ENCODE peak calls at places on chromosomes 13 and 19, in six cellular contexts. J, N, W, Z, R and K are unnamed samples. For H3K36me3 and H3K4me1, the result is how much of the 10 kb centered on the place peaks cover.

GRCh38 chr13:49253997-49254396 is 6.3 kb downstream of the CDADC1 start:
- DNase-seq in J (no peak), N (peak), W (no peak), Z (no peak), R (no peak), K (no peak)

GRCh38 chr13:101452519-101453485 is at the start of gene ITGBL1:
- DNase-seq in J (no peak), N (peak), W (no peak), Z (no peak), R (peak), K (peak)

GRCh38 chr19:53102701-53103140 is 501 bp downstream of the ZNF160 start:
- DNase-seq in J (no peak), N (peak), W (peak), Z (peak), R (no peak), K (peak)

GRCh38 chr19:4059931-4060620 is 6.6 kb downstream of the ZBTB7A start:
- DNase-seq in J (peak), N (no peak), W (no peak), Z (no peak), R (no peak), K (no peak)

GRCh38 chr13:109569938-109570711 is 216.3 kb downstream of the IRS2 start:
- DNase-seq in J (peak), N (no peak), W (no peak), Z (no peak), R (peak), K (no peak)

GRCh38 chr19:17873661-17874422 is 2.1 kb downstream of the SLC5A5 start:
- DNase-seq in J (no peak), N (no peak), W (no peak), Z (peak), R (peak), K (peak)

GRCh38 chr19:7888145-7888825 is at the start of gene LRRC8E:
- DNase-seq in J (no peak), N (peak), W (peak), Z (peak), R (no peak), K (peak)

GRCh38 chr19:4352701-4353121 is 9.3 kb downstream of the MPND start:
- DNase-seq in J (no peak), N (peak), W (peak), Z (peak), R (peak), K (peak)

GRCh38 chr13:24564881-24565280 is 52.3 kb upstream of the PARP4 start:
- DNase-seq in J (no peak), N (no peak), W (no peak), Z (no peak), R (no peak), K (no peak)

GRCh38 chr19:47157455-47158321 is 27.1 kb downstream of the SAE1 start:
- DNase-seq in J (no peak), N (peak), W (peak), Z (peak), R (peak), K (no peak)

GRCh38 chr13:43245374-43245964 is 222.1 kb downstream of the DNAJC15 start:
- DNase-seq in J (no peak), N (peak), W (peak), Z (no peak), R (no peak), K (no peak)

GRCh38 chr13:20911037-20911436 is 8.5 kb upstream of the XPO4 start:
- DNase-seq in J (no peak), N (no peak), W (no peak), Z (no peak), R (no peak), K (no peak)

GRCh38 chr19:57002765-57003164 is 117.0 kb upstream of the USP29 start:
- DNase-seq in J (no peak), N (no peak), W (no peak), Z (no peak), R (no peak), K (no peak)

GRCh38 chr19:57245066-57245465 is 4.6 kb downstream of the ZNF805 start:
- DNase-seq in J (no peak), N (no peak), W (no peak), Z (no peak), R (no peak), K (no peak)

GRCh38 chr13:111462221-111462764 is 141.9 kb downstream of the TEX29 start:
- DNase-seq in J (no peak), N (no peak), W (no peak), Z (no peak), R (no peak), K (no peak)

GRCh38 chr13:21901772-21902708 is 231.2 kb downstream of the FGF9 start:
- DNase-seq in J (no peak), N (no peak), W (no peak), Z (no peak), R (no peak), K (no peak)

GRCh38 chr19:46687438-46688145 is 26.6 kb upstream of the DACT3 start:
- DNase-seq in J (no peak), N (no peak), W (no peak), Z (no peak), R (no peak), K (no peak)

GRCh38 chr19:6048808-6049405 is 61.4 kb downstream of the RFX2 start:
- DNase-seq in J (peak), N (peak), W (no peak), Z (peak), R (peak), K (peak)

GRCh38 chr13:76884167-76884566 is 2.0 kb downstream of the KCTD12 start:
- DNase-seq in J (no peak), N (peak), W (no peak), Z (peak), R (peak), K (peak)

GRCh38 chr13:51412431-51412830 is 40.4 kb downstream of the INTS6 start:
- DNase-seq in J (no peak), N (no peak), W (no peak), Z (no peak), R (no peak), K (no peak)

GRCh38 chr19:41811036-41811435 is 14.6 kb downstream of the CEACAM3 start:
- DNase-seq in J (no peak), N (no peak), W (no peak), Z (no peak), R (no peak), K (no peak)

GRCh38 chr19:3722443-3723109 is 14.4 kb downstream of the TJP3 start:
- DNase-seq in J (no peak), N (no peak), W (no peak), Z (peak), R (no peak), K (no peak)

GRCh38 chr13:82636119-82636518 is 1246.2 kb downstream of the SLITRK1 start:
- DNase-seq in J (no peak), N (no peak), W (peak), Z (no peak), R (no peak), K (peak)

GRCh38 chr13:75749407-75749806 is 113.3 kb downstream of the LMO7 start:
- DNase-seq in J (no peak), N (no peak), W (peak), Z (peak), R (no peak), K (peak)

GRCh38 chr13:40562975-40563349 is 103.5 kb downstream of the FOXO1 start:
- DNase-seq in J (no peak), N (no peak), W (peak), Z (no peak), R (no peak), K (no peak)

GRCh38 chr13:50526771-50527567 is 316.5 kb downstream of the DLEU7 start:
- DNase-seq in J (no peak), N (no peak), W (no peak), Z (no peak), R (peak), K (no peak)

GRCh38 chr13:52788011-52788410 is 48.4 kb upstream of the CNMD start:
- DNase-seq in J (no peak), N (no peak), W (no peak), Z (no peak), R (no peak), K (no peak)

GRCh38 chr19:34220472-34221063 is 33.8 kb upstream of the GARRE1 start:
- DNase-seq in J (no peak), N (peak), W (peak), Z (peak), R (peak), K (peak)

GRCh38 chr19:14509382-14509781 is 8.8 kb downstream of the DNAJB1 start:
- DNase-seq in J (no peak), N (no peak), W (no peak), Z (no peak), R (no peak), K (no peak)

GRCh38 chr13:23928985-23929384 is 31.7 kb upstream of the C1QTNF9B start:
- DNase-seq in J (no peak), N (peak), W (peak), Z (no peak), R (no peak), K (peak)

GRCh38 chr13:59345316-59345715 is 818.4 kb downstream of the DIAPH3 start:
- DNase-seq in J (no peak), N (peak), W (peak), Z (no peak), R (no peak), K (peak)

GRCh38 chr19:5360003-5360820 is 19.6 kb upstream of the PTPRS start:
- DNase-seq in J (no peak), N (no peak), W (peak), Z (no peak), R (no peak), K (no peak)

GRCh38 chr19:33227242-33227650 is 1.6 kb upstream of the SLC7A10 start:
- DNase-seq in J (no peak), N (no peak), W (peak), Z (no peak), R (no peak), K (no peak)

GRCh38 chr13:73781384-73781783 is 352.8 kb downstream of the KLF12 start:
- DNase-seq in J (no peak), N (no peak), W (no peak), Z (no peak), R (no peak), K (no peak)

GRCh38 chr19:5128932-5129389 is 160.0 kb downstream of the KDM4B start:
- DNase-seq in J (no peak), N (peak), W (no peak), Z (no peak), R (no peak), K (peak)

GRCh38 chr13:102580552-102581169 is 16.1 kb upstream of the TPP2 start:
- DNase-seq in J (no peak), N (peak), W (peak), Z (peak), R (peak), K (peak)

GRCh38 chr13:98285317-98285716 is 108.2 kb upstream of the RNF113B start:
- DNase-seq in J (no peak), N (no peak), W (peak), Z (no peak), R (no peak), K (peak)

GRCh38 chr19:38294090-38294489 is 10.0 kb upstream of the C19orf33 start:
- DNase-seq in J (no peak), N (no peak), W (no peak), Z (no peak), R (no peak), K (no peak)

GRCh38 chr13:112174476-112175110 is 107.6 kb downstream of the SOX1 start:
- DNase-seq in J (no peak), N (no peak), W (no peak), Z (no peak), R (peak), K (no peak)

GRCh38 chr19:43769256-43769655 is 11.5 kb downstream of the KCNN4 start:
- DNase-seq in J (no peak), N (no peak), W (no peak), Z (no peak), R (no peak), K (no peak)
- H3K36me3 ChIP-seq in J (half or more), N (under half), W (under half), Z (under half), R (under half), K (under half)

DNA sequence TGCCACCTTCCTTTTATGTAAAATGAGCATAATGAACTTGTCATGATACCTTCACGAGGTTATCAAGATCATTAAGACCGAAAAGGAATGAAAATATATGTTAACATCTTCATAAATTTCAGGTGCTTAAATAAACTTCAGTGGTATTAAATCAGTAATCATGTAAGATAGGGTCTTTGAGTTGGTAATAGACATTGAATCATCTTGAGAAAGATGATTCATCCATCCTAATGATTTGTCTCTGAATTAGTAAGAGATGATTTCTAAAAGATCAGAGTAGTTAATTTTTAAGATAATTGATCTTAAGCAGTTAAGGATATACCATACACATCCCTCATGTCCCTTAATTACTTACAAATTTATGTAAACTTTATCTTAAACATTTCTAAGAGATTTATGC is 52.0 kb downstream of the COG3 start:
- DNase-seq in J (no peak), N (no peak), W (no peak), Z (no peak), R (no peak), K (no peak)
- H3K4me1 ChIP-seq in J (under half), N (under half), W (under half), Z (under half), R (under half), K (under half)

DNA sequence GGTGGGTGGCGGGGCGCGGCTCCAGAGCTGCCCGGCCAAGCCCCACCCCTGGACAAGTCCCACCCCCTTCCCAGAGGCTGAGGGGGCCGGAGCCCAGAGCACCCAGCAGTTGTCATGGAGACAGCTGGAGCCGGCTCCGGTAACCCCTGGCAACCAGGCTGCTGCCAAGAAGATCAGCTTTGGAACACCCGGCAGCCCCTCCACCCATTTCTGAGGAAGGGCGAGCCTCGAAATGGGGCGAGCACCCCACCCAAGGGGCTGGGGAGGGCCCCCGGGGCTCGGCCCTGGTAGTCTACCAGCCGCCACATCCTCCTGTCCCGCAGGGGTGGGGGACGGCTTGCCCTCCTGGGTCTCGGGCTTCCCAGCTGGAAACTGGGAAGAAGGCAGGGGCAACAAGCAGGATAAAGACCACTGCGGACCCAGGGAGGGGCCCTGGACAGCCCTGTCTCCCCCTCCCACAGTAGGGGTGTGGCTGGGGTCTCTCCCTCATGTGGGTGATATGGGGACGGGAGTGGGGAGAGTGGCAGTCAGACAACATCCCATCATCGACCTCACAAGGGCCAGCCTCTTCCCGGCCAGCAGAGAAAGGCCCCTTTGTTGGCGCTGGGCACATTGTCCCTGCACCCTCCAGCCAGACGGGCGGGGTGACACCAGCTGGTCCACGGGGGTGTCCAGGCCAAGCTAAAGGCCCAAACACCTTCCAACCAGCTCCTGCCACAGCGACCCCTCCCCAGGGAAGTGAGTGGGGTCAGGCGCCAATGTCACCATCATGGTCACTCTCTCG is 1.5 kb downstream of the CERS1 start:
- DNase-seq in J (no peak), N (no peak), W (peak), Z (peak), R (no peak), K (peak)
- TF ChIP-seq EZH2 in J (no peak), N (no peak), W (peak), Z (no peak), R (no peak), K (no peak)

DNA sequence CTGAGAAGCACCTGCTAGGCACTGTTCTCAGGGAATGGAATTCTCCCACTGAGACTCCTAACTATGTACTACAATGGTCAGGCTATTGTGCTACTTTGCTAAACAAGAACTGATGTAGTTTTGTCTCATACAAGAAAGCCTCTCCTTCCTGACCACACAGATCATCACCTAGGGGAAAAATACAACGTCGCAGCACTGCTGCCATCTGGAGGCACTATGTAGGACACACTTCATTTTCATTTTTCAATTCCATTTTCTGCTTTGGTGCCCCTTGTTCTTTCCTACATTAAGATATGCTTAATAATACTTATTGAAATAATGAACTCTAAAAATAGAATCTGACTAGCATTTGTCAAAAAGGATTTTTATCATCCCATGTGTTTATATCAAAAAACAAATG is 21.1 kb downstream of the PROSER1 start:
- DNase-seq in J (no peak), N (peak), W (no peak), Z (peak), R (peak), K (peak)
- H3K36me3 ChIP-seq in J (under half), N (under half), W (under half), Z (under half), R (under half), K (half or more)

GRCh38 chr19:13057744-13058143 is 44.9 kb downstream of the LYL1 start:
- DNase-seq in J (no peak), N (peak), W (no peak), Z (no peak), R (no peak), K (peak)
- H3K4me1 ChIP-seq in J (under half), N (half or more), W (half or more), Z (half or more), R (under half), K (half or more)

DNA sequence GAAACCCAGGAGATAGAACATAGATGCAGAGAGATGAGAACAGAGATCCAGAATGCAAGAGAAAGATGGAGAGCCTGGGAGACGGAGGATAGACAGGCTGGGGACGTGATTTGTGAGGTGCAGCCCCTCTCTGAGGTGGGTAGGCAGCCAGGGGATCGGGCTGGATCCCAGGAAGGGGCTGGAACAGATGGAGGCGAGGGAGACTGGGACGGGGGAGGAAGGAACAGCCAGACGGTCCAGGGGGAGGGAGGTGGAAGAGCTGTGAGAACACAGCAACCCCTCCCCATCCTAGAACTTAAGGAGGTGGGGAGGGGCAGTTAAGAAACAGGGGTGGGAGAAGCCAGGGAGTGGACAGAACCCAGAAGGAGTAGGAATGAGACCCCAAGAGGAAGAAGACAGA is 3.1 kb downstream of the SLC17A7 start:
- DNase-seq in J (no peak), N (no peak), W (no peak), Z (no peak), R (no peak), K (no peak)
- TF ChIP-seq EZH2 in J (no peak), N (no peak), W (peak), Z (no peak), R (no peak), K (no peak)

DNA sequence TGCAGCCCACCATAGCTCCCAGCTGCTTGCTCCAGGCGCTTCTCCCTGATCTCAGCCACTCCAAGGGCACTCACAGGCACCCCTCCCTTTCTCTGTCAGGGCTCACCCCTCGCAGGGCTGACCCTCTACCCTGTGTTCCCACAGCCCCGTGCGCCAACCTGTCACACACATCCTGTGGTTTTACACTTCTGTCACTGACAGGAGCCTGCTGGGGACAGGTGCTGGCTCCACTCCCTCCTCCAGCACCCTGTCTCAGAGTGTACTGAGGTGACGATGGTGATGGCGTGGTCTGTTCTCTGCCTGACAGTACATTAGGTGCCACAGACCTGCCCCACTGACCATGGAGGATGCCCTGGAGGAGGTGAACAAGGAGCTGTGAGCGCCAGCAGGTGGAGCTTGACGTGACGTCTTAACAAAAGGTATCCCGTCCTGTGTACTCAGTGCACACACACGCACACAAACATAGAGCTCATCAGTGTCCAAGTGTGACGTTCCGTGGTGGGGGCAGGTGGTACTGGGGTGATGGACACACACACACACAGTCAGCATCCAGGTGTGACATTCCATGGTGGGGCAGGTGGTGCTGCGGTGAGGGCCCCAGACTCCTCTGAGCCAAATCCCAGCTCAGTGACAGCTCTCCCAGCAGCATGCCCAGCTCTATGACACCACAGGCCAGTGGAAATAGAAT is 20.9 kb downstream of the C19orf44 start:
- DNase-seq in J (no peak), N (no peak), W (no peak), Z (no peak), R (no peak), K (no peak)
- H3K36me3 ChIP-seq in J (under half), N (under half), W (under half), Z (under half), R (under half), K (half or more)

GRCh38 chr19:16369664-16370576 is 45.3 kb downstream of the KLF2 start:
- DNase-seq in J (no peak), N (no peak), W (no peak), Z (no peak), R (no peak), K (no peak)
- H3K4me1 ChIP-seq in J (half or more), N (under half), W (under half), Z (under half), R (half or more), K (under half)